ENCODE peak calls at places on chromosome 7, in five cellular contexts. Z is T-helper 9 cell; O is stimulated activated CD8-positive, alpha-beta memory T cell treated with anti-CD3 and anti-CD28 coated beads, Interleukin-4, amount 100 ng/mL, for 24 hours; L is NCI-H1092 treated with DMSO at 0.1 percent for 48 hours; X is uterus. S is an unnamed sample.

GRCh38 chr7:110960811-110961210 is 130.1 kb upstream of the LRRN3 start:
- DNase-seq in O (no peak), Z (no peak), L (no peak), X (no peak), S (no peak)

GRCh38 chr7:148142660-148143248 is 447.8 kb upstream of the C7orf33 start:
- DNase-seq in Z (no peak), O (no peak), L (peak), X (no peak), S (no peak)

GRCh38 chr7:19754521-19755116 is 18.8 kb downstream of the TMEM196 start:
- DNase-seq in L (peak), X (no peak), Z (no peak), O (no peak), S (no peak)

GRCh38 chr7:157485961-157486510 is 149.2 kb downstream of the DNAJB6 start:
- DNase-seq in L (no peak), X (no peak), O (no peak), Z (no peak), S (no peak)

GRCh38 chr7:117834983-117835664 is 38.1 kb downstream of the CTTNBP2 start:
- DNase-seq in O (no peak), L (peak), Z (no peak), X (no peak), S (no peak)

GRCh38 chr7:100053201-100053600 is 3.6 kb downstream of the ZSCAN21 start:
- DNase-seq in Z (no peak), O (no peak), X (no peak), L (peak), S (no peak)

GRCh38 chr7:20964214-20964613 is 177.5 kb upstream of the SP8 start:
- DNase-seq in Z (no peak), L (peak), X (no peak), O (no peak), S (no peak)

GRCh38 chr7:68604516-68604915 is 993.8 kb upstream of the AUTS2 start:
- DNase-seq in X (no peak), L (no peak), O (no peak), Z (no peak), S (no peak)

GRCh38 chr7:20330176-20330796 is 414 bp upstream of the ITGB8 start:
- DNase-seq in X (peak), Z (no peak), L (peak), O (peak), S (peak)

GRCh38 chr7:47039899-47040298 is 542.0 kb downstream of the TNS3 start:
- DNase-seq in L (no peak), Z (no peak), X (no peak), O (no peak), S (no peak)

GRCh38 chr7:15113752-15114151 is 211.2 kb upstream of the DGKB start:
- DNase-seq in X (no peak), Z (no peak), O (no peak), L (no peak), S (no peak)

GRCh38 chr7:6121141-6121540 is 90.0 kb downstream of the ANKRD61 start:
- DNase-seq in Z (no peak), X (no peak), L (no peak), O (no peak), S (no peak)

GRCh38 chr7:16982640-16983103 is 100.9 kb upstream of the AGR3 start:
- DNase-seq in X (no peak), O (no peak), L (peak), Z (no peak), S (peak)

GRCh38 chr7:15046851-15047250 is 144.3 kb upstream of the DGKB start:
- DNase-seq in X (no peak), Z (no peak), L (no peak), O (no peak), S (no peak)

GRCh38 chr7:95209276-95209675 is 115.1 kb downstream of the PON1 start:
- DNase-seq in O (no peak), Z (no peak), X (no peak), L (no peak), S (no peak)

GRCh38 chr7:94434031-94434430 is 39.3 kb downstream of the COL1A2 start:
- DNase-seq in Z (no peak), O (no peak), X (no peak), L (no peak), S (no peak)

GRCh38 chr7:90660100-90660499 is 64.0 kb downstream of the CDK14 start:
- DNase-seq in Z (no peak), O (no peak), L (no peak), X (no peak), S (no peak)

GRCh38 chr7:114567416-114567815 is 152.8 kb downstream of the FOXP2 start:
- DNase-seq in O (no peak), L (no peak), Z (no peak), X (no peak), S (no peak)

GRCh38 chr7:102284891-102285540 is 1.7 kb upstream of the SH2B2 start:
- DNase-seq in L (no peak), X (no peak), O (no peak), Z (no peak), S (no peak)

GRCh38 chr7:127954371-127954770 is 76.9 kb downstream of the LRRC4 start:
- DNase-seq in L (peak), X (no peak), Z (no peak), O (no peak), S (no peak)

GRCh38 chr7:54773472-54774399 is 14.7 kb upstream of the SEC61G start:
- DNase-seq in Z (peak), X (peak), L (peak), O (peak), S (peak)

GRCh38 chr7:139726485-139726869 is 51.3 kb downstream of the HIPK2 start:
- DNase-seq in X (no peak), Z (no peak), O (no peak), L (no peak), S (no peak)

GRCh38 chr7:47380325-47381131 is 201.4 kb downstream of the TNS3 start:
- DNase-seq in L (no peak), X (no peak), Z (no peak), O (no peak), S (no peak)

GRCh38 chr7:50661345-50662058 is 96.3 kb upstream of the DDC start:
- DNase-seq in X (no peak), Z (no peak), O (no peak), L (no peak), S (peak)